ENCODE peak calls at places on chromosomes 16 and 17, in five cellular contexts. K is Calu3; S is DND-41; J is GM12865; B is activated CD4-positive, alpha-beta T cell treated with anti-CD3 and anti-CD28 coated beads, Interleukin-2, amount 50 U/mL, for 4 hours. P is an unnamed sample.
A peak's percentile ranks its signal among the peaks of the same experiment; 100 is the strongest.

GRCh38 chr17:3792481-3792880 is 8.5 kb downstream of the ITGAE start:
- DNase-seq in J (no peak), S (no peak), K (no peak), B (no peak), P (no peak)

GRCh38 chr16:24257965-24258364 is 1.8 kb downstream of the CACNG3 start:
- DNase-seq in B (no peak), K (no peak), J (no peak), S (no peak), P (no peak)

GRCh38 chr17:33949100-33949499 is 306.0 kb upstream of the CCL2 start:
- DNase-seq in J (no peak), B (no peak), S (no peak), K (peak; percentile 13), P (no peak)

GRCh38 chr17:81090361-81091133 is 55.6 kb downstream of the BAIAP2 start:
- DNase-seq in S (peak; percentile 63), J (peak; percentile 25), K (no peak), B (no peak), P (peak; percentile 36)

GRCh38 chr16:75591001-75591852 is 25.0 kb downstream of the GABARAPL2 start:
- DNase-seq in K (no peak), B (no peak), S (no peak), J (no peak), P (no peak)

GRCh38 chr17:7445011-7445927 is at the start of gene CHRNB1:
- DNase-seq in B (no peak), K (no peak), S (peak; percentile 39), J (peak; percentile 35), P (peak; percentile 94)

GRCh38 chr17:19238167-19238505 is 970 bp downstream of the EPN2 start:
- DNase-seq in B (no peak), S (no peak), J (no peak), K (peak; percentile 14), P (no peak)

GRCh38 chr16:75065149-75065807 is 51.3 kb downstream of the LDHD start:
- DNase-seq in J (no peak), B (no peak), S (peak; percentile 79), K (peak; percentile 29), P (peak; percentile 94)

GRCh38 chr17:69357701-69358100 is 30.8 kb upstream of the ABCA5 start:
- DNase-seq in B (no peak), J (peak; percentile 17), S (no peak), K (no peak), P (no peak)

GRCh38 chr17:21029032-21029431 is 13.8 kb downstream of the USP22 start:
- DNase-seq in S (no peak), B (peak; percentile 28), J (no peak), K (no peak), P (no peak)

P was measured in PC-9.